ENCODE peak calls at places on chromosomes 7 and 10, in five cellular contexts. One of them, this sample, is unnamed.
A peak's percentile ranks its signal among the peaks of the same experiment; 100 is the strongest.

GRCh38 chr7:153675141-153675540 is 377.1 kb upstream of the DPP6 start:
- DNase-seq in psoas muscle: no peak
- DNase-seq in H1: no peak
- DNase-seq in IMR-90: no peak
- DNase-seq in right lobe of liver: no peak
- DNase-seq in this sample: no peak

GRCh38 chr7:141585592-141586510 is 34.6 kb downstream of the AGK start:
- DNase-seq in IMR-90: peak; percentile 95
- DNase-seq in psoas muscle: no peak
- DNase-seq in H1: no peak
- DNase-seq in right lobe of liver: no peak
- DNase-seq in this sample: peak; percentile 85

GRCh38 chr7:56479748-56480147 is 363.5 kb upstream of the NUPR2 start:
- DNase-seq in right lobe of liver: no peak
- DNase-seq in psoas muscle: no peak
- DNase-seq in IMR-90: no peak
- DNase-seq in H1: no peak
- DNase-seq in this sample: no peak

GRCh38 chr10:79274279-79275104 is 72.8 kb upstream of the PPIF start:
- DNase-seq in right lobe of liver: peak; percentile 81
- DNase-seq in H1: no peak
- DNase-seq in psoas muscle: peak; percentile 93
- DNase-seq in IMR-90: no peak
- DNase-seq in this sample: peak; percentile 83

GRCh38 chr10:110214380-110214826 is 7.0 kb downstream of the MXI1 start:
- DNase-seq in IMR-90: peak; percentile 42
- DNase-seq in psoas muscle: no peak
- DNase-seq in H1: no peak
- DNase-seq in right lobe of liver: no peak
- DNase-seq in this sample: no peak

GRCh38 chr10:44297963-44298362 is 86.9 kb downstream of the CXCL12 start:
- DNase-seq in psoas muscle: no peak
- DNase-seq in IMR-90: no peak
- DNase-seq in H1: no peak
- DNase-seq in right lobe of liver: no peak
- DNase-seq in this sample: no peak

GRCh38 chr10:125156739-125157472 is 3.5 kb downstream of the CTBP2 start:
- DNase-seq in IMR-90: no peak
- DNase-seq in psoas muscle: no peak
- DNase-seq in right lobe of liver: no peak
- DNase-seq in H1: peak; percentile 33
- DNase-seq in this sample: peak; percentile 25

GRCh38 chr7:128672927-128673517 is 930 bp downstream of the GARIN1A start:
- DNase-seq in H1: peak; percentile 70
- DNase-seq in psoas muscle: no peak
- DNase-seq in right lobe of liver: no peak
- DNase-seq in IMR-90: peak; percentile 24
- DNase-seq in this sample: peak; percentile 56

GRCh38 chr10:21675157-21675796 is 141.2 kb downstream of the MLLT10 start:
- DNase-seq in psoas muscle: no peak
- DNase-seq in H1: no peak
- DNase-seq in IMR-90: peak; percentile 29
- DNase-seq in right lobe of liver: no peak
- DNase-seq in this sample: peak; percentile 16

GRCh38 chr10:17617031-17617911 is at the start of gene HACD1:
- DNase-seq in IMR-90: peak; percentile 75
- DNase-seq in H1: peak; percentile 84
- DNase-seq in psoas muscle: peak; percentile 81
- DNase-seq in right lobe of liver: peak; percentile 63
- DNase-seq in this sample: peak; percentile 87

GRCh38 chr10:67760272-67760671 is 64.3 kb upstream of the CTNNA3 start:
- DNase-seq in IMR-90: no peak
- DNase-seq in psoas muscle: no peak
- DNase-seq in right lobe of liver: no peak
- DNase-seq in H1: no peak
- DNase-seq in this sample: no peak

GRCh38 chr10:278707-279106 is 143.5 kb downstream of the ZMYND11 start:
- DNase-seq in IMR-90: no peak
- DNase-seq in right lobe of liver: no peak
- DNase-seq in psoas muscle: no peak
- DNase-seq in H1: no peak
- DNase-seq in this sample: no peak

GRCh38 chr10:106648534-106649481 is 515.7 kb downstream of the SORCS1 start:
- DNase-seq in IMR-90: no peak
- DNase-seq in right lobe of liver: no peak
- DNase-seq in psoas muscle: no peak
- DNase-seq in H1: no peak
- DNase-seq in this sample: no peak

GRCh38 chr10:49109669-49110335 is 5.5 kb downstream of the VSTM4 start:
- DNase-seq in IMR-90: peak; percentile 73
- DNase-seq in H1: no peak
- DNase-seq in right lobe of liver: no peak
- DNase-seq in psoas muscle: peak; percentile 84
- DNase-seq in this sample: peak; percentile 40

GRCh38 chr7:25731035-25731880 is 420.7 kb upstream of the NFE2L3 start:
- DNase-seq in psoas muscle: no peak
- DNase-seq in IMR-90: no peak
- DNase-seq in right lobe of liver: no peak
- DNase-seq in H1: no peak
- DNase-seq in this sample: no peak

GRCh38 chr10:72084094-72084459 is 4.3 kb downstream of the SPOCK2 start:
- DNase-seq in IMR-90: no peak
- DNase-seq in H1: no peak
- DNase-seq in psoas muscle: peak; percentile 38
- DNase-seq in right lobe of liver: no peak
- DNase-seq in this sample: no peak

GRCh38 chr7:101718747-101719260 is 89.7 kb upstream of the MYL10 start:
- DNase-seq in psoas muscle: no peak
- DNase-seq in right lobe of liver: no peak
- DNase-seq in IMR-90: no peak
- DNase-seq in H1: no peak
- DNase-seq in this sample: no peak

GRCh38 chr10:27319752-27320561 is 79.4 kb upstream of the ACBD5 start:
- DNase-seq in H1: no peak
- DNase-seq in psoas muscle: peak; percentile 74
- DNase-seq in right lobe of liver: peak; percentile 71
- DNase-seq in IMR-90: peak; percentile 6
- DNase-seq in this sample: peak; percentile 7

GRCh38 chr7:4715385-4715770 is 33.3 kb downstream of the FOXK1 start:
- DNase-seq in H1: no peak
- DNase-seq in right lobe of liver: peak; percentile 80
- DNase-seq in IMR-90: peak; percentile 88
- DNase-seq in psoas muscle: peak; percentile 85
- DNase-seq in this sample: peak; percentile 78

GRCh38 chr10:127798116-127798515 is 61.1 kb downstream of the FOXI2 start:
- DNase-seq in psoas muscle: no peak
- DNase-seq in H1: no peak
- DNase-seq in right lobe of liver: no peak
- DNase-seq in IMR-90: no peak
- DNase-seq in this sample: no peak

GRCh38 chr10:70656489-70656888 is 15.8 kb upstream of the ADAMTS14 start:
- DNase-seq in right lobe of liver: no peak
- DNase-seq in H1: no peak
- DNase-seq in IMR-90: peak; percentile 98
- DNase-seq in psoas muscle: no peak
- DNase-seq in this sample: peak; percentile 99

GRCh38 chr7:1466524-1467271 is 7.4 kb upstream of the MICALL2 start:
- DNase-seq in right lobe of liver: peak; percentile 73
- DNase-seq in IMR-90: peak; percentile 41
- DNase-seq in psoas muscle: peak; percentile 78
- DNase-seq in H1: peak; percentile 81
- DNase-seq in this sample: peak; percentile 41

GRCh38 chr7:130361681-130362080 is 17.1 kb downstream of the CPA5 start:
- DNase-seq in H1: no peak
- DNase-seq in right lobe of liver: no peak
- DNase-seq in psoas muscle: no peak
- DNase-seq in IMR-90: no peak
- DNase-seq in this sample: no peak

GRCh38 chr10:129505500-129506075 is 38.5 kb downstream of the MGMT start:
- DNase-seq in psoas muscle: no peak
- DNase-seq in right lobe of liver: no peak
- DNase-seq in H1: no peak
- DNase-seq in IMR-90: no peak
- DNase-seq in this sample: no peak

GRCh38 chr10:114911801-114912479 is 26.1 kb upstream of the TRUB1 start:
- DNase-seq in right lobe of liver: no peak
- DNase-seq in psoas muscle: no peak
- DNase-seq in H1: no peak
- DNase-seq in IMR-90: no peak
- DNase-seq in this sample: no peak

GRCh38 chr7:99326408-99326782 is 697 bp downstream of the ARPC1A start:
- DNase-seq in IMR-90: no peak
- DNase-seq in right lobe of liver: no peak
- DNase-seq in psoas muscle: no peak
- DNase-seq in H1: no peak
- DNase-seq in this sample: no peak

GRCh38 chr7:155762639-155763038 is 49.6 kb downstream of the SHH start:
- DNase-seq in IMR-90: no peak
- DNase-seq in H1: no peak
- DNase-seq in psoas muscle: no peak
- DNase-seq in right lobe of liver: no peak
- DNase-seq in this sample: no peak

GRCh38 chr7:155764432-155764798 is 47.8 kb downstream of the SHH start:
- DNase-seq in psoas muscle: no peak
- DNase-seq in IMR-90: no peak
- DNase-seq in right lobe of liver: no peak
- DNase-seq in H1: no peak
- DNase-seq in this sample: no peak

GRCh38 chr7:155765458-155765857 is 46.8 kb downstream of the SHH start:
- DNase-seq in right lobe of liver: no peak
- DNase-seq in IMR-90: no peak
- DNase-seq in H1: no peak
- DNase-seq in psoas muscle: no peak
- DNase-seq in this sample: no peak

GRCh38 chr7:155763122-155763521 is 49.1 kb downstream of the SHH start:
- DNase-seq in psoas muscle: no peak
- DNase-seq in right lobe of liver: no peak
- DNase-seq in H1: no peak
- DNase-seq in IMR-90: no peak
- DNase-seq in this sample: no peak

DNA sequence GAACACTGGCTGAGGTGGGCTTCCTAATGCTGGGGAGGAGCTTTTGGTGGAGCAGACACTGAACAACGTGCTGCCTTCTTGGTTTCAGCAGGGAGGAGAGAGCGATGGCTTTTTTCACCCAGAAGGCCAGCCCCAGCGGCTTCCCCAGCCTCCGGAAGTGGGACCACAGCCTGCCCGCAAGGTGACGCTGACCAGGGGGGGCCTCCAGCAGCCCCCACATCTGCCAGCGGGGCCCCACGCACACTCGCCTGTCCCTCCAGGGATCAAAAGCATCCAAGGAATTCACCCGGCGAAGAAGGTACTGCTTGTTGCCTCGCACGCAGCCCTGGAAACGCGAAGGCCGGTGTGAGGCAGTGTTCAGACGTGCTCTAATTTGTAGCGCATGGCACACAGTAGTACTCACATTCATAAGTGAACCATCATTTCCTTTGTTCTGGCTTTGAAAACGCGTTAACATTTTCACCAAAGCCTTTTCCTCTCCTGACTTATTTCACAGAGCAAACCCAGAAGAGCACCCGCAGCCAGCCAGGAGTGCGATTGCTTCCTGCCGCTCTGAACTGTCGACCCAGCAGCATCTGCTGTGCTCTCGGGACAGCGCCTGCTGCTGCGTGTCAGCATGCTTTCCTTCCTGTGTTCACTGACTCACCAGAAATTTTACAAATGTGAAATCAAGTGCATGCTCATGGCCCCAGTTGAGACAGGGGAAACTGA is 48.4 kb downstream of the SHH start:
- DNase-seq in H1: no peak
- DNase-seq in psoas muscle: no peak
- DNase-seq in right lobe of liver: no peak
- DNase-seq in IMR-90: peak; percentile 77
- DNase-seq in this sample: peak; percentile 65
- H3K4me3 ChIP-seq in H1: no peak overlapping the region
- H3K4me3 ChIP-seq in psoas muscle: no peak overlapping the region
- H3K4me3 ChIP-seq in right lobe of liver: no peak overlapping the region
- H3K4me3 ChIP-seq in IMR-90: no peak overlapping the region
- H3K4me3 ChIP-seq in this sample: no peak overlapping the region

DNA sequence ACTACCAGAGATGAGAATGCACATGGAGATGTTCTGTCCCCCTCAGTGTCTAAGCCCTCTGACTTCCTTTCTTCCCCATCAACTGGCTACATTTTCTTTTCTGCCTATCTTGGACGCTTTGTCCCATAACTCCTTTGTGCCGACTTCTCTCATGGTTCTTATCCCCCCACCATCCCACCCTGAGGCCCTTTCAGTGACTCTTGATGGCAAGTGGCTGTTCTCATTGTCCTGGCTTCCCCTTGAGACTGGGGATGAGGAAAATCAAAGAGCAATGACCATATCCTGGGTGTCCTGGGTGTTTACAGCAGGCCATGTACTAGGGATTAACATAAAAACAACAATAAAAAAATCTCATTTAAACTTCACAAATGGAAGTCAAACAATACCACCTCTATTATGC is 18.8 kb upstream of the GGCT start:
- DNase-seq in right lobe of liver: no peak
- DNase-seq in H1: no peak
- DNase-seq in psoas muscle: no peak
- DNase-seq in IMR-90: no peak
- DNase-seq in this sample: no peak
- TF ChIP-seq CTCF in right lobe of liver: no peak
- TF ChIP-seq CTCF in H1: no peak
- TF ChIP-seq CTCF in psoas muscle: no peak
- TF ChIP-seq CTCF in IMR-90: no peak
- TF ChIP-seq CTCF in this sample: no peak

DNA sequence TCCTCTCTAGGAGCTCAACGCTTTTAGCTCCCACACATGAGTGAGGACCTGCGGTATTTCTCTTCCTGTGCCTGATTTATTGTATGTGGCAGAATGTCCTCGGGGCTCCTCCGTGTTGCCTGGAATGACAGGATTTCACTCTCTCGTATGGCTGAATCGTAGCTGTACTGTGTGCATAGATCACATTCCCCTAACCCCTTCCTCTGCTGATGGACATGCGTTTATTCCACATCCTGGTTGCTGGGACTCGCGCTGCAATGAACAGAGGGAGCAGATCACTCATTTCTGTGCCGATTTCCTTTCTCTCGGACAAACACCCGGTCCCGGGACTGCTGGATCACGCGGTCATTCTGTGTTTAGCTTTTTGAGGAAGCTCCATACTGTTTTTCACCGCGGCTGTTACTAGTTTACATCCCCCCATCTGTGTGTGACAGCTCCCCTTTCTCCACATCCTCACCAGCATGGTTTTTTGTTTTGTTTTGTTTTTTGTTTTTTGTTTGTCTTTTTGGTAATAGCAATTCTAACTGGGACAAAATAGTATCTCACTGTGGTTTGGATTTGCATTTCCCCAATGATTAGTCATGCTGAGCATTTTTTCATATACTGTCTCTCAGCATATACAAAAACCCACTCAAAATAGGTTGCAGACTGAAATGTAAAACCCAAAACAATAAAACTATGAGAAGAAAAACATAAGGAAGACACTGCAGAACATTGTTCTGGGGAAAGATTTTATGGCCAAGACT is 76.4 kb downstream of the FOXL3 start:
- DNase-seq in psoas muscle: peak; percentile 6
- DNase-seq in H1: no peak
- DNase-seq in right lobe of liver: no peak
- DNase-seq in IMR-90: peak; percentile 17
- DNase-seq in this sample: peak; percentile 36
- H3K4me3 ChIP-seq in psoas muscle: no peak overlapping the region
- H3K4me3 ChIP-seq in H1: no peak overlapping the region
- H3K4me3 ChIP-seq in right lobe of liver: no peak overlapping the region
- H3K4me3 ChIP-seq in IMR-90: peak overlapping the region; percentile 2
- H3K4me3 ChIP-seq in this sample: peak overlapping the region; percentile 8

GRCh38 chr10:104485632-104486031 is 132.0 kb downstream of the CFAP58 start:
- DNase-seq in right lobe of liver: no peak
- DNase-seq in psoas muscle: no peak
- DNase-seq in H1: no peak
- DNase-seq in IMR-90: no peak
- DNase-seq in this sample: no peak
- TF ChIP-seq CTCF in right lobe of liver: no peak
- TF ChIP-seq CTCF in psoas muscle: no peak
- TF ChIP-seq CTCF in H1: no peak
- TF ChIP-seq CTCF in IMR-90: no peak
- TF ChIP-seq CTCF in this sample: no peak